ENCODE peak calls at places on chromosomes 16 and 17, in six cellular contexts. Y is WERI-Rb-1, N is breast epithelium, P is left lung, R is sigmoid colon, F is heart left ventricle. Z is an unnamed sample.

GRCh38 chr17:20071824-20072691 is 62.9 kb downstream of the SPECC1 start:
- DNase-seq in Y (no peak), N (no peak), P (no peak), R (no peak), F (no peak), Z (no peak)

GRCh38 chr16:26396511-26397235 is 670.1 kb upstream of the C16orf82 start:
- DNase-seq in Y (no peak), N (no peak), P (no peak), R (no peak), F (no peak), Z (no peak)

GRCh38 chr17:77459018-77459755 is 318.4 kb downstream of the SEC14L1 start:
- DNase-seq in Y (no peak), N (no peak), P (peak), R (no peak), F (no peak), Z (no peak)

GRCh38 chr17:2635241-2635640 is 41.8 kb downstream of the PAFAH1B1 start:
- DNase-seq in Y (no peak), N (no peak), P (no peak), R (no peak), F (no peak), Z (no peak)

GRCh38 chr17:65925606-65926307 is 266.2 kb downstream of the CEP112 start:
- DNase-seq in Y (no peak), N (no peak), P (no peak), R (no peak), F (no peak), Z (no peak)

GRCh38 chr16:4623593-4623992 is 1.0 kb upstream of the MGRN1 start:
- DNase-seq in Y (no peak), N (no peak), P (no peak), R (no peak), F (no peak), Z (no peak)

GRCh38 chr16:58063377-58064076 is 38.0 kb downstream of the MMP15 start:
- DNase-seq in Y (no peak), N (no peak), P (no peak), R (no peak), F (no peak), Z (no peak)

GRCh38 chr16:62067182-62067581 is 30.9 kb upstream of the CDH8 start:
- DNase-seq in Y (no peak), N (no peak), P (no peak), R (no peak), F (no peak), Z (no peak)

GRCh38 chr16:361341-361871 is 8.9 kb upstream of the AXIN1 start:
- DNase-seq in Y (peak), N (no peak), P (peak), R (no peak), F (no peak), Z (no peak)

GRCh38 chr17:80504671-80505413 is 28.4 kb upstream of the NPTX1 start:
- DNase-seq in Y (no peak), N (no peak), P (no peak), R (no peak), F (no peak), Z (no peak)
- TF ChIP-seq CTCF in Y (no peak), N (no peak), P (no peak), R (no peak), F (no peak), Z (no peak)

DNA sequence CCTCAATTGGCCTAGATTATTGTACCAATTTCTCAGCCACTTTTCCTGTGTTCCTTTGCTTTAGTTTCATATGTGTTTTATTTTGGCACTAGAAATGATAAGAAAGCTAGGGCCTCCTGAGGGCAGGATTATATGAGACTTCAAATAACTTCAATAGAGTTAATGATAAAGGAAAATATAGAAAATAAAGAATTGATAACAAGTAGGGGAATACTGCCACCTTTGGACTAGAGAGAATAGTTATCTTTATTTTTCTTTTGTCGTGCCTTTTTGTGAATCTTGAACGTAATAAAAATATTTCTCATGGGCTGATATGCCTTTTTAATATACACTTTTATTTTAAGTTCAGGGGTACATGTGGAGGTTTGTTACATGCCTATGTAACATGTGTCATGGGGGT is 29.3 kb upstream of the RBL2 start:
- DNase-seq in Y (no peak), N (no peak), P (no peak), R (no peak), F (no peak), Z (no peak)
- TF ChIP-seq CTCF in Y (no peak), N (no peak), P (no peak), R (no peak), F (no peak), Z (no peak)

GRCh38 chr17:40068584-40068916 is 5.8 kb downstream of the THRA start:
- DNase-seq in Y (no peak), N (no peak), P (no peak), R (no peak), F (no peak), Z (no peak)

GRCh38 chr17:40070644-40070894 is 7.8 kb downstream of the THRA start:
- DNase-seq in Y (no peak), N (no peak), P (no peak), R (no peak), F (peak), Z (no peak)

GRCh38 chr17:40070895-40071719 is 8.3 kb downstream of the THRA start:
- DNase-seq in Y (peak), N (no peak), P (peak), R (peak), F (peak), Z (no peak)

GRCh38 chr17:40068917-40069750 is 6.4 kb downstream of the THRA start:
- DNase-seq in Y (peak), N (peak), P (peak), R (peak), F (peak), Z (peak)

DNA sequence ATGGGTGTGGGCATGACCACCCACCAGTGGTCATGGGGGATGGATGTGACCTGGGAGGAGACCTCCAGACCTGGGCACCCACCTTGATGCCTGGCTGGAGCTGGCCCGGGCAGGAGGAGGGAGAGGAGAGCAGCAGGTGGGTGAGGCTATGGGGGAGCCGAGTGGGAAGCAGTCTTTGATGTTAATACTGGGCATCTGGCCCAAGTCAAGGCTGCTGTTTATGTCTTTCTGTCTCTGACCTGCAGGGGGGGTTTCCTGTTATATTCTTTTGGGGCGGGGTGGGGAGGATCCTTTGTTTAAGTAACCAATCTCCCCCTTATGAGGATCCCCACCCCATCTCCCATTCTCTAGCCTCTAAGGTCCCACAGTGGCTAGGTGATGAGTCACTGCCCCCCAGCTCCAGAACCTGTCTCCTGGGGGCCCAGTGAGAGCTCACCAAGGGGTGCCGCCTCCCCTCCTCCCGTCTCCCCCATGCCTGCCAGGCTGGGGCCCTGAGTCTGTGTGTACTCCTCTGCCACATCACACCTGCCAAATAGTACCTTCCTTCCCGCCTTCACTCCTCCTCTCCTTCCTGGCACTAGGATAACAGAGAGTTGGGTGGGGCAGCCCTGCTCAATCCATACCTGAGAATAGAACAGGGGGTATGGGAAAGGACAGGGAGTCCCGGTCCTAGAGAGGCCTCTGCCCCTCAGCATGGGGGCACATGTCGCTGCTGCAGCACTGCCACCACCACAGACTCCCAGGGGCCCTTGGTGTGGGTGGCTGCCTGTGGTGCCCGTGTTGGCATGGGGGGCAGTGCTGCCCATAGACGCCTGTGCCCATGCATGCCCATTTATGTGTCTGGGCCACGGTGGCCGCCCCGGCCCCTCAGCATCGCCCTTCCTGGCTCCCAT is 7.2 kb downstream of the THRA start:
- DNase-seq in Y (peak), N (no peak), P (no peak), R (peak), F (peak), Z (peak)
- TF ChIP-seq CTCF in Y (peak), N (no peak), P (peak), R (peak), F (peak), Z (peak)

GRCh38 chr16:70151391-70151790 is 22.2 kb upstream of the CLEC18C start:
- DNase-seq in Y (no peak), N (no peak), P (no peak), R (no peak), F (no peak), Z (peak)
- TF ChIP-seq CTCF in Y (no peak), N (no peak), P (no peak), R (no peak), F (no peak), Z (no peak)

GRCh38 chr17:35749560-35750412 is 3.3 kb downstream of the GAS2L2 start:
- DNase-seq in Y (peak), N (no peak), P (peak), R (no peak), F (no peak), Z (no peak)
- TF ChIP-seq CTCF in Y (no peak), N (no peak), P (no peak), R (no peak), F (no peak), Z (no peak)

Z was measured in GM13977.